ENCODE peak calls at places on chromosomes 2 and 18, in eight cellular contexts. O is GM06990; A is IMR-90; M is Daoy; G is hypothalamus; L is aorta; C is activated T-helper 2 cell treated with anti-CD3 and anti-CD28 coated beads, Interferon-gamma antibody, Interleukin-2, Interleukin-4, amounts not matched to agents 10 μg/mL and 5 μg/mL and 100 μg/mL, durations not matched to agents 14 hours and 24 hours and 36 hours; Z is EH. Y is an unnamed sample.
A peak's percentile ranks its signal among the peaks of the same experiment; 100 is the strongest.

GRCh38 chr18:41391616-41392610 is 563.1 kb upstream of the PIK3C3 start:
- DNase-seq in C (no peak), M (no peak), L (peak; percentile 47), O (peak; percentile 13), G (peak; percentile 23), A (peak; percentile 70), Z (peak; percentile 43), Y (peak; percentile 0)

GRCh38 chr2:166343467-166343866 is 32.3 kb downstream of the SCN9A start:
- DNase-seq in L (no peak), C (no peak), O (no peak), G (no peak), Z (no peak), A (no peak), M (peak; percentile 20), Y (no peak)

GRCh38 chr2:69791045-69791444 is 38.4 kb upstream of the GMCL1 start:
- DNase-seq in A (no peak), C (no peak), Z (peak; percentile 39), O (no peak), L (no peak), G (no peak), M (no peak), Y (peak; percentile 30)

GRCh38 chr2:9094117-9094516 is 90.6 kb upstream of the MBOAT2 start:
- DNase-seq in M (no peak), G (no peak), O (no peak), Z (no peak), C (no peak), L (no peak), A (no peak), Y (no peak)

GRCh38 chr2:65309699-65310098 is 82.1 kb downstream of the ACTR2 start:
- DNase-seq in G (no peak), L (no peak), O (no peak), M (no peak), C (no peak), A (no peak), Z (no peak), Y (no peak)

GRCh38 chr2:104521247-104521646 is 332.7 kb upstream of the POU3F3 start:
- DNase-seq in M (peak; percentile 21), Z (no peak), L (no peak), O (no peak), G (no peak), A (no peak), C (no peak), Y (no peak)

GRCh38 chr2:166494140-166494544 is at the start of gene SCN7A:
- DNase-seq in O (no peak), Z (peak; percentile 7), A (peak; percentile 81), M (peak; percentile 8), G (peak; percentile 37), C (no peak), L (peak; percentile 36), Y (peak; percentile 31)

GRCh38 chr18:56306793-56307192 is 331.6 kb downstream of the TXNL1 start:
- DNase-seq in C (no peak), A (no peak), G (no peak), M (no peak), Z (no peak), O (no peak), L (no peak), Y (no peak)

GRCh38 chr2:215812966-215813365 is 200.4 kb downstream of the MREG start:
- DNase-seq in G (no peak), C (no peak), Z (peak; percentile 71), O (no peak), M (no peak), A (peak; percentile 72), L (no peak), Y (peak; percentile 44)

GRCh38 chr2:211455225-211455841 is 898.9 kb downstream of the CPS1 start:
- DNase-seq in O (no peak), L (peak; percentile 43), C (no peak), M (peak; percentile 46), A (peak; percentile 22), G (peak; percentile 31), Z (peak; percentile 29), Y (peak; percentile 37)

GRCh38 chr2:231573698-231574421 is 18.8 kb upstream of the TEX44 start:
- DNase-seq in G (no peak), M (no peak), L (no peak), O (no peak), Z (no peak), C (no peak), A (no peak), Y (no peak)

GRCh38 chr18:45324489-45325111 is 290.7 kb upstream of the SLC14A2 start:
- DNase-seq in L (peak; percentile 75), G (no peak), M (no peak), A (peak; percentile 8), C (no peak), O (no peak), Z (peak; percentile 18), Y (no peak)

GRCh38 chr2:135743860-135744259 is 2.2 kb downstream of the UBXN4 start:
- DNase-seq in O (no peak), Z (peak; percentile 8), C (no peak), A (peak; percentile 6), G (no peak), M (no peak), L (no peak), Y (peak; percentile 13)

GRCh38 chr2:28423856-28424605 is 31.4 kb downstream of the FOSL2 start:
- DNase-seq in M (peak; percentile 69), C (peak; percentile 33), O (no peak), L (peak; percentile 67), A (peak; percentile 44), Z (no peak), G (no peak), Y (peak; percentile 26)

GRCh38 chr2:161131804-161132203 is 28.4 kb upstream of the TANK start:
- DNase-seq in G (no peak), A (no peak), C (no peak), Z (no peak), O (no peak), L (no peak), M (no peak), Y (no peak)

GRCh38 chr18:49059028-49059670 is 108.4 kb upstream of the SMAD7 start:
- DNase-seq in C (no peak), L (no peak), Z (no peak), G (no peak), A (peak; percentile 24), O (no peak), M (peak; percentile 37), Y (no peak)

GRCh38 chr2:219461061-219461514 is 26.4 kb downstream of the SPEG start:
- DNase-seq in O (no peak), Z (peak; percentile 34), L (peak; percentile 78), G (peak; percentile 31), C (peak; percentile 15), A (peak; percentile 17), M (peak; percentile 30), Y (no peak)

GRCh38 chr2:180205616-180206271 is 198.6 kb upstream of the CWC22 start:
- DNase-seq in Z (no peak), M (no peak), A (no peak), L (no peak), G (no peak), C (no peak), O (no peak), Y (no peak)

GRCh38 chr2:27672723-27673486 is 9.2 kb downstream of the SLC4A1AP start:
- DNase-seq in A (no peak), O (no peak), L (no peak), M (no peak), G (no peak), C (no peak), Z (no peak), Y (no peak)

GRCh38 chr2:74865770-74866674 is 32.1 kb downstream of the HK2 start:
- DNase-seq in L (no peak), G (no peak), C (no peak), A (no peak), M (no peak), O (no peak), Z (no peak), Y (peak; percentile 37)

GRCh38 chr2:60505861-60506260 is 47.6 kb downstream of the BCL11A start:
- DNase-seq in O (no peak), L (no peak), G (no peak), M (no peak), Z (no peak), A (no peak), C (no peak), Y (no peak)

GRCh38 chr18:46542545-46542944 is 114.5 kb downstream of the LOXHD1 start:
- DNase-seq in M (no peak), Z (peak; percentile 4), L (no peak), C (no peak), O (no peak), A (no peak), G (no peak), Y (no peak)

GRCh38 chr2:209661286-209661685 is 110.3 kb upstream of the UNC80 start:
- DNase-seq in Z (no peak), G (peak; percentile 39), C (no peak), A (no peak), O (no peak), M (no peak), L (no peak), Y (no peak)

GRCh38 chr2:27322301-27322765 is 564 bp downstream of the MPV17 start:
- DNase-seq in L (peak; percentile 52), M (peak; percentile 28), G (no peak), Z (peak; percentile 25), C (no peak), A (peak; percentile 8), O (no peak), Y (no peak)

GRCh38 chr18:44179693-44180092 is 501.0 kb upstream of the SETBP1 start:
- DNase-seq in M (no peak), Z (no peak), O (no peak), L (no peak), G (no peak), C (no peak), A (no peak), Y (no peak)

GRCh38 chr18:58303363-58303762 is 259.3 kb downstream of the NEDD4L start:
- DNase-seq in M (no peak), C (no peak), Z (no peak), A (no peak), O (no peak), G (no peak), L (no peak), Y (no peak)

GRCh38 chr2:152407204-152407721 is 72.3 kb downstream of the FMNL2 start:
- DNase-seq in L (peak; percentile 73), O (peak; percentile 56), G (peak; percentile 42), C (no peak), A (peak; percentile 54), M (peak; percentile 66), Z (peak; percentile 69), Y (peak; percentile 71)

GRCh38 chr2:79369127-79369526 is 143.7 kb upstream of the CTNNA2 start:
- DNase-seq in L (no peak), G (peak; percentile 9), C (no peak), M (no peak), Z (no peak), A (no peak), O (no peak), Y (no peak)

GRCh38 chr2:228999326-228999725 is 271.8 kb downstream of the PID1 start:
- DNase-seq in A (no peak), C (no peak), O (no peak), M (no peak), Z (no peak), G (no peak), L (no peak), Y (no peak)